ENCODE peak calls at places on chromosomes 2 and 18, in ten cellular contexts. B is AG04449; C is prostate gland; V is left ventricle myocardium inferior; T is uterus; E is CD4-positive, alpha-beta T cell; O is ovary; W is Panc1; A is osteocyte; K is hepatocyte. Y is an unnamed sample.

GRCh38 chr18:61887838-61888237 is 5.0 kb downstream of the RNF152 start:
- DNase-seq in A (no peak), C (no peak), W (no peak), O (no peak), K (no peak), V (no peak), B (no peak), T (no peak), E (no peak), Y (no peak)

GRCh38 chr2:58427572-58428285 is 186.6 kb upstream of the FANCL start:
- DNase-seq in C (no peak), K (peak; percentile 77), O (peak; percentile 23), B (no peak), A (no peak), E (no peak), T (peak; percentile 29), V (no peak), W (no peak), Y (no peak)

GRCh38 chr18:58394607-58395425 is 234.1 kb downstream of the ALPK2 start:
- DNase-seq in W (no peak), A (no peak), B (no peak), T (no peak), V (no peak), K (no peak), E (no peak), O (no peak), C (no peak), Y (no peak)

GRCh38 chr2:64405476-64406406 is 48.2 kb upstream of the LGALSL start:
- DNase-seq in W (no peak), V (no peak), A (peak; percentile 42), B (peak; percentile 10), O (peak; percentile 15), T (peak; percentile 59), E (no peak), K (no peak), C (no peak), Y (peak; percentile 91)

GRCh38 chr2:55839182-55839819 is 84.3 kb downstream of the EFEMP1 start:
- DNase-seq in C (peak; percentile 83), K (peak; percentile 75), O (no peak), A (no peak), W (peak; percentile 75), V (no peak), T (no peak), E (no peak), B (no peak), Y (no peak)

GRCh38 chr2:17752892-17753802 is 463 bp downstream of the SMC6 start:
- DNase-seq in C (peak; percentile 23), E (peak; percentile 16), B (no peak), K (peak; percentile 81), T (no peak), O (no peak), V (peak; percentile 37), A (peak; percentile 85), W (no peak), Y (no peak)

GRCh38 chr2:212646698-212647097 is 108.1 kb upstream of the ERBB4 start:
- DNase-seq in V (no peak), C (no peak), W (no peak), T (no peak), K (no peak), O (no peak), A (no peak), B (peak; percentile 9), E (no peak), Y (peak; percentile 12)

GRCh38 chr2:159155315-159155714 is 131.2 kb downstream of the WDSUB1 start:
- DNase-seq in K (peak; percentile 56), O (no peak), W (no peak), C (peak; percentile 72), B (no peak), V (no peak), A (no peak), T (no peak), E (no peak), Y (no peak)

GRCh38 chr18:10057808-10058791 is 144.3 kb downstream of the VAPA start:
- DNase-seq in W (no peak), C (no peak), T (peak; percentile 15), O (no peak), V (no peak), E (no peak), B (peak; percentile 56), A (no peak), K (peak; percentile 26), Y (peak; percentile 42)

GRCh38 chr18:28905509-28905908 is 728.6 kb upstream of the CDH2 start:
- DNase-seq in V (no peak), A (no peak), T (no peak), E (no peak), W (no peak), K (no peak), O (no peak), C (no peak), B (no peak), Y (no peak)

GRCh38 chr2:118747637-118748036 is 99.8 kb downstream of the EN1 start:
- DNase-seq in O (no peak), V (no peak), A (peak; percentile 38), W (no peak), K (no peak), C (no peak), B (no peak), E (no peak), T (no peak), Y (no peak)

DNA sequence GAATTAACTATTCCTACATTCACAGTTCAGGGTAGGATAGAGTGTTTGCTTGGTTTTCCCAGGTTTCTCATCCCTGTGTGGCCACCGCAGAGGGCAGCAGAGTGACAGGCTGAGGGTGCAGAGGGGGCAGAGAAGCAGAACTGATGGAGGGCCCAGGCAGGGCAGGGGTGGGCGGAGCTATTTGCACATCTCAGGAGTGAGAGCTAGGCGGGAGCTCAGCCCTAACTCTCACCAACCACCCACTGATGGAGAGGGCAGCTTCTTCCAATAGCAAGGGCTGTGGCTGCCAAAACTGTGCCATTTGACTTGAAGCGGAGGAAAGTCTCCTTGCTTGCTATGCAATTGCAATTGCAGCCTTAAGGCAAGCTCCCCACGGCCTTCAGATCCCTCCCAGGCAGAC is 12.0 kb upstream of the DARS1 start:
- DNase-seq in C (no peak), B (no peak), O (no peak), V (no peak), W (no peak), A (no peak), K (peak; percentile 34), T (no peak), E (no peak), Y (no peak)
- TF ChIP-seq CTCF in C (no peak), B (no peak), O (no peak), V (no peak), W (no peak), A (no peak), K (peak; percentile 17), T (no peak), E (no peak), Y (no peak)

GRCh38 chr18:74604366-74604765 is 6.7 kb downstream of the ZNF407 start:
- DNase-seq in O (no peak), W (no peak), E (no peak), C (no peak), V (no peak), B (no peak), K (no peak), T (no peak), A (no peak), Y (no peak)

GRCh38 chr18:74608681-74609080 is 11.0 kb downstream of the ZNF407 start:
- DNase-seq in W (no peak), E (no peak), T (no peak), K (no peak), V (no peak), B (no peak), C (no peak), O (no peak), A (no peak), Y (no peak)

GRCh38 chr18:74610216-74610615 is 12.5 kb downstream of the ZNF407 start:
- DNase-seq in E (no peak), T (no peak), K (no peak), C (no peak), B (no peak), W (no peak), A (no peak), O (no peak), V (no peak), Y (no peak)

GRCh38 chr18:74609535-74609934 is 11.9 kb downstream of the ZNF407 start:
- DNase-seq in C (no peak), E (no peak), O (no peak), K (no peak), B (no peak), T (no peak), W (no peak), A (no peak), V (no peak), Y (no peak)

DNA sequence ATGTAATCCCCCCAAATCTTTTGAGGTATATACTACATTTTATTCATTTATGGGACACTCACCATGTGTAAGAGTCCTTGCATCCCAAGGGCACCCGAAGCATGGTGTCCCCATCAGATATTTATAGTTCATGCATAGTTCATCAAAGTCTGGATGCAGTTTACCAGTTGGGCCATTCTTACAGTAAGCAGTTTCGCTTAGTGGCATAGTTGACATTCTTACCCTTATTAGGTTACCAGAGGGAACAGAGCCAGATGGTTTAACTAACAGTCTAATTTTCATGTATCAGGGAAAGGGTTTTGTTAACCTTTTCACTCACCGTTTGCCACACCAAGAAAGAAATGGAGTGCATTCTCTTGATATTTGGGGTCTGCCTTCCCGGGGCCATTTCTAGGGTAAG is 7.1 kb downstream of the ZNF407 start:
- DNase-seq in C (no peak), E (no peak), A (no peak), T (no peak), B (peak; percentile 42), V (no peak), K (no peak), O (no peak), W (no peak), Y (peak; percentile 23)
- TF ChIP-seq CTCF in C (no peak), E (no peak), A (no peak), T (no peak), B (no peak), V (no peak), K (no peak), O (no peak), W (peak; percentile 3), Y (no peak)

GRCh38 chr2:74778381-74779371 is 55.3 kb upstream of the HK2 start:
- DNase-seq in T (no peak), A (no peak), O (no peak), W (no peak), K (no peak), C (no peak), B (no peak), E (no peak), V (no peak), Y (no peak)
- TF ChIP-seq CTCF in T (no peak), A (no peak), O (no peak), W (no peak), K (no peak), C (no peak), B (no peak), E (no peak), V (no peak), Y (no peak)

DNA sequence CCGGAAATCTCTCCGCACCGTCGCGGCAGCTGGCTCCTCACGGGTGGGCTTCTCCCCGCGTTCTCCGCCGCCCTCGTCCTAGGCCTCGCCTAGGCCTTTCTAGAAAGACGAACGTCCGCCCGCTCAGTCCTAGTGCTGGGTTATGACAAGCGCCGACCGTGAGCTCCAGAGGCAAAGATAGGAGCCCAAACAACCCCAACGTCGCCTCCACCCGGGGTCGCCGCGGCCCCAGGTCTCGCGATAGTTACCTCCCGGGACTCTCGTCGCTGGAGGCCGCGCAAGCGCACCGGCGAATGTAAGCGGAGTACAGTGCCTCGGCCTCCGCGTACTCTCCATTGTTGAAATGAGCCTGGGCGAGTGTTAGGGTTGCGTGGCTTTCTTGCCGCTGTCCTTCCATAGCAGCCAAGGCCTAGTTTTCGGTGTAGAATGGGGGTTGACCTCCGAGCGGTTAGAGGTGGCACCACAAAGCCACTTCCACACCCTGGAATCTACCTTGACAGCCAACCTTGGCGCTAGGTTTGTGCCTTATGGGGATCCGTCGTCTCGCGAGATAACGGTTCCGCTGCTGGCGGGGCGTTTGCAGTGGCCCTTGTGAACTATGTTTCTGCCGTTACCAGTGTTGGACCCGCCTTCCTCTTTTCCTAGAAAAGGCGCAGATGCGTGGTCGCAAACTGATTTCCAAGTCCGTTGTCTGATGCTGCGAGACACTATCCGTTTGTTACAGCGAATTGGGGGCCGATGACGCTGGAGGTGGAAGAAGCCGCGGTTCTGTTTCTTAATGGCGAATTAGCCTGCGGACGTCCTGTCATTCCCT is at the start of gene TTC32:
- DNase-seq in O (peak; percentile 93), K (peak; percentile 95), B (peak; percentile 75), V (peak; percentile 94), W (peak; percentile 94), E (peak; percentile 92), A (peak; percentile 98), C (peak; percentile 90), T (peak; percentile 94), Y (peak; percentile 86)
- TF ChIP-seq CTCF in O (peak; percentile 26), K (no peak), B (peak; percentile 9), V (no peak), W (no peak), E (no peak), A (no peak), C (peak; percentile 9), T (no peak), Y (no peak)

Y was measured in AG09319.